ENCODE peak calls at places on chromosome 5, in nine cellular contexts. One of them, this sample, is unnamed.

GRCh38 chr5:79800979-79801827 is 111.6 kb downstream of the CMYA5 start:
- DNase-seq in heart left ventricle: no peak
- DNase-seq in Peyer's patch: no peak
- DNase-seq in spleen: no peak
- DNase-seq in breast epithelium: no peak
- DNase-seq in suprapubic skin: no peak
- DNase-seq in sigmoid colon: no peak
- DNase-seq in A549: peak
- DNase-seq in ovary: no peak
- DNase-seq in this sample: no peak

GRCh38 chr5:57334475-57334874 is 148.1 kb downstream of the ACTBL2 start:
- DNase-seq in breast epithelium: no peak
- DNase-seq in heart left ventricle: no peak
- DNase-seq in A549: no peak
- DNase-seq in Peyer's patch: no peak
- DNase-seq in sigmoid colon: no peak
- DNase-seq in spleen: no peak
- DNase-seq in ovary: no peak
- DNase-seq in suprapubic skin: no peak
- DNase-seq in this sample: no peak

GRCh38 chr5:52922384-52922783 is 66.8 kb upstream of the ITGA2 start:
- DNase-seq in suprapubic skin: no peak
- DNase-seq in ovary: no peak
- DNase-seq in sigmoid colon: peak
- DNase-seq in spleen: no peak
- DNase-seq in breast epithelium: no peak
- DNase-seq in Peyer's patch: no peak
- DNase-seq in heart left ventricle: no peak
- DNase-seq in A549: peak
- DNase-seq in this sample: peak

GRCh38 chr5:87347841-87348240 is 64.9 kb downstream of the CCNH start:
- DNase-seq in sigmoid colon: no peak
- DNase-seq in heart left ventricle: no peak
- DNase-seq in spleen: no peak
- DNase-seq in Peyer's patch: no peak
- DNase-seq in breast epithelium: no peak
- DNase-seq in A549: no peak
- DNase-seq in suprapubic skin: no peak
- DNase-seq in ovary: no peak
- DNase-seq in this sample: no peak

GRCh38 chr5:27465140-27465539 is 426.8 kb upstream of the CDH9 start:
- DNase-seq in heart left ventricle: no peak
- DNase-seq in A549: no peak
- DNase-seq in suprapubic skin: no peak
- DNase-seq in Peyer's patch: no peak
- DNase-seq in sigmoid colon: no peak
- DNase-seq in ovary: no peak
- DNase-seq in spleen: no peak
- DNase-seq in breast epithelium: no peak
- DNase-seq in this sample: no peak

GRCh38 chr5:37121027-37121426 is 128.1 kb downstream of the CPLANE1 start:
- DNase-seq in ovary: no peak
- DNase-seq in spleen: no peak
- DNase-seq in heart left ventricle: no peak
- DNase-seq in Peyer's patch: no peak
- DNase-seq in A549: no peak
- DNase-seq in suprapubic skin: no peak
- DNase-seq in sigmoid colon: no peak
- DNase-seq in breast epithelium: no peak
- DNase-seq in this sample: no peak

GRCh38 chr5:60810438-60811085 is 33.5 kb downstream of the ELOVL7 start:
- DNase-seq in suprapubic skin: no peak
- DNase-seq in Peyer's patch: no peak
- DNase-seq in heart left ventricle: no peak
- DNase-seq in spleen: no peak
- DNase-seq in ovary: no peak
- DNase-seq in sigmoid colon: no peak
- DNase-seq in A549: peak
- DNase-seq in breast epithelium: no peak
- DNase-seq in this sample: peak

GRCh38 chr5:67353500-67353931 is 156.9 kb upstream of the CD180 start:
- DNase-seq in A549: no peak
- DNase-seq in ovary: no peak
- DNase-seq in Peyer's patch: no peak
- DNase-seq in breast epithelium: no peak
- DNase-seq in sigmoid colon: no peak
- DNase-seq in suprapubic skin: no peak
- DNase-seq in spleen: peak
- DNase-seq in heart left ventricle: no peak
- DNase-seq in this sample: no peak

GRCh38 chr5:21791304-21791703 is 1061.8 kb downstream of the CDH12 start:
- DNase-seq in suprapubic skin: no peak
- DNase-seq in spleen: no peak
- DNase-seq in sigmoid colon: no peak
- DNase-seq in heart left ventricle: no peak
- DNase-seq in breast epithelium: no peak
- DNase-seq in ovary: no peak
- DNase-seq in A549: no peak
- DNase-seq in Peyer's patch: no peak
- DNase-seq in this sample: no peak

GRCh38 chr5:171207256-171207866 is 101.7 kb upstream of the TLX3 start:
- DNase-seq in sigmoid colon: no peak
- DNase-seq in breast epithelium: no peak
- DNase-seq in heart left ventricle: no peak
- DNase-seq in suprapubic skin: no peak
- DNase-seq in Peyer's patch: no peak
- DNase-seq in A549: peak
- DNase-seq in spleen: no peak
- DNase-seq in ovary: no peak
- DNase-seq in this sample: peak

GRCh38 chr5:75509956-75510355 is 1.5 kb downstream of the CERT1 start:
- DNase-seq in sigmoid colon: peak
- DNase-seq in ovary: no peak
- DNase-seq in suprapubic skin: no peak
- DNase-seq in breast epithelium: no peak
- DNase-seq in A549: peak
- DNase-seq in spleen: no peak
- DNase-seq in Peyer's patch: no peak
- DNase-seq in heart left ventricle: no peak
- DNase-seq in this sample: peak

GRCh38 chr5:64570395-64570996 is 64.7 kb downstream of the RGS7BP start:
- DNase-seq in sigmoid colon: no peak
- DNase-seq in suprapubic skin: no peak
- DNase-seq in heart left ventricle: no peak
- DNase-seq in spleen: no peak
- DNase-seq in A549: no peak
- DNase-seq in Peyer's patch: no peak
- DNase-seq in breast epithelium: no peak
- DNase-seq in ovary: no peak
- DNase-seq in this sample: no peak
- TF ChIP-seq POLR2A in sigmoid colon: no peak
- TF ChIP-seq POLR2A in suprapubic skin: no peak
- TF ChIP-seq POLR2A in heart left ventricle: no peak
- TF ChIP-seq POLR2A in spleen: no peak
- TF ChIP-seq POLR2A in A549: no peak
- TF ChIP-seq POLR2A in Peyer's patch: no peak
- TF ChIP-seq POLR2A in breast epithelium: no peak
- TF ChIP-seq POLR2A in ovary: no peak
- TF ChIP-seq POLR2A in this sample: no peak

GRCh38 chr5:172565931-172566665 is 75.0 kb upstream of the NEURL1B start:
- DNase-seq in spleen: no peak
- DNase-seq in sigmoid colon: no peak
- DNase-seq in ovary: no peak
- DNase-seq in suprapubic skin: no peak
- DNase-seq in A549: no peak
- DNase-seq in Peyer's patch: peak
- DNase-seq in heart left ventricle: no peak
- DNase-seq in breast epithelium: no peak
- DNase-seq in this sample: no peak

GRCh38 chr5:172568308-172568923 is 72.6 kb upstream of the NEURL1B start:
- DNase-seq in Peyer's patch: peak
- DNase-seq in ovary: no peak
- DNase-seq in breast epithelium: no peak
- DNase-seq in suprapubic skin: no peak
- DNase-seq in sigmoid colon: no peak
- DNase-seq in heart left ventricle: no peak
- DNase-seq in A549: no peak
- DNase-seq in spleen: no peak
- DNase-seq in this sample: no peak

GRCh38 chr5:172567294-172567693 is 73.8 kb upstream of the NEURL1B start:
- DNase-seq in heart left ventricle: no peak
- DNase-seq in ovary: no peak
- DNase-seq in Peyer's patch: peak
- DNase-seq in sigmoid colon: no peak
- DNase-seq in spleen: no peak
- DNase-seq in A549: no peak
- DNase-seq in breast epithelium: no peak
- DNase-seq in suprapubic skin: no peak
- DNase-seq in this sample: no peak

GRCh38 chr5:172569862-172570558 is 71.1 kb upstream of the NEURL1B start:
- DNase-seq in A549: no peak
- DNase-seq in spleen: no peak
- DNase-seq in heart left ventricle: no peak
- DNase-seq in sigmoid colon: no peak
- DNase-seq in breast epithelium: no peak
- DNase-seq in Peyer's patch: peak
- DNase-seq in ovary: no peak
- DNase-seq in suprapubic skin: no peak
- DNase-seq in this sample: no peak

GRCh38 chr5:172567843-172568242 is 73.2 kb upstream of the NEURL1B start:
- DNase-seq in breast epithelium: no peak
- DNase-seq in heart left ventricle: no peak
- DNase-seq in Peyer's patch: no peak
- DNase-seq in sigmoid colon: no peak
- DNase-seq in spleen: no peak
- DNase-seq in ovary: no peak
- DNase-seq in A549: no peak
- DNase-seq in suprapubic skin: no peak
- DNase-seq in this sample: no peak
- TF ChIP-seq POLR2A in breast epithelium: no peak
- TF ChIP-seq POLR2A in heart left ventricle: no peak
- TF ChIP-seq POLR2A in Peyer's patch: no peak
- TF ChIP-seq POLR2A in sigmoid colon: no peak
- TF ChIP-seq POLR2A in spleen: no peak
- TF ChIP-seq POLR2A in ovary: no peak
- TF ChIP-seq POLR2A in A549: no peak
- TF ChIP-seq POLR2A in suprapubic skin: no peak
- TF ChIP-seq POLR2A in this sample: no peak

GRCh38 chr5:157731272-157732129 is at the start of gene THG1L:
- DNase-seq in breast epithelium: peak
- DNase-seq in suprapubic skin: peak
- DNase-seq in spleen: peak
- DNase-seq in sigmoid colon: peak
- DNase-seq in ovary: peak
- DNase-seq in A549: peak
- DNase-seq in Peyer's patch: peak
- DNase-seq in heart left ventricle: peak
- DNase-seq in this sample: peak
- TF ChIP-seq POLR2A in breast epithelium: no peak
- TF ChIP-seq POLR2A in suprapubic skin: peak
- TF ChIP-seq POLR2A in spleen: peak
- TF ChIP-seq POLR2A in sigmoid colon: peak
- TF ChIP-seq POLR2A in ovary: peak
- TF ChIP-seq POLR2A in A549: peak
- TF ChIP-seq POLR2A in Peyer's patch: peak
- TF ChIP-seq POLR2A in heart left ventricle: no peak
- TF ChIP-seq POLR2A in this sample: peak

GRCh38 chr5:141477169-141477568 is 1.4 kb downstream of the PCDHGC3 start:
- DNase-seq in ovary: no peak
- DNase-seq in A549: no peak
- DNase-seq in Peyer's patch: peak
- DNase-seq in breast epithelium: no peak
- DNase-seq in suprapubic skin: no peak
- DNase-seq in spleen: no peak
- DNase-seq in sigmoid colon: no peak
- DNase-seq in heart left ventricle: no peak
- DNase-seq in this sample: no peak

GRCh38 chr5:141478321-141478945 is 2.7 kb downstream of the PCDHGC3 start:
- DNase-seq in Peyer's patch: peak
- DNase-seq in breast epithelium: peak
- DNase-seq in ovary: peak
- DNase-seq in suprapubic skin: no peak
- DNase-seq in sigmoid colon: no peak
- DNase-seq in A549: no peak
- DNase-seq in heart left ventricle: no peak
- DNase-seq in spleen: no peak
- DNase-seq in this sample: no peak

GRCh38 chr5:141475625-141476131 is at the start of gene PCDHGC3:
- DNase-seq in A549: peak
- DNase-seq in Peyer's patch: peak
- DNase-seq in heart left ventricle: peak
- DNase-seq in spleen: peak
- DNase-seq in ovary: peak
- DNase-seq in suprapubic skin: peak
- DNase-seq in breast epithelium: peak
- DNase-seq in sigmoid colon: peak
- DNase-seq in this sample: peak

GRCh38 chr5:141477815-141478214 is 2.0 kb downstream of the PCDHGC3 start:
- DNase-seq in sigmoid colon: no peak
- DNase-seq in suprapubic skin: no peak
- DNase-seq in breast epithelium: no peak
- DNase-seq in ovary: no peak
- DNase-seq in A549: no peak
- DNase-seq in Peyer's patch: no peak
- DNase-seq in heart left ventricle: no peak
- DNase-seq in spleen: no peak
- DNase-seq in this sample: no peak

DNA sequence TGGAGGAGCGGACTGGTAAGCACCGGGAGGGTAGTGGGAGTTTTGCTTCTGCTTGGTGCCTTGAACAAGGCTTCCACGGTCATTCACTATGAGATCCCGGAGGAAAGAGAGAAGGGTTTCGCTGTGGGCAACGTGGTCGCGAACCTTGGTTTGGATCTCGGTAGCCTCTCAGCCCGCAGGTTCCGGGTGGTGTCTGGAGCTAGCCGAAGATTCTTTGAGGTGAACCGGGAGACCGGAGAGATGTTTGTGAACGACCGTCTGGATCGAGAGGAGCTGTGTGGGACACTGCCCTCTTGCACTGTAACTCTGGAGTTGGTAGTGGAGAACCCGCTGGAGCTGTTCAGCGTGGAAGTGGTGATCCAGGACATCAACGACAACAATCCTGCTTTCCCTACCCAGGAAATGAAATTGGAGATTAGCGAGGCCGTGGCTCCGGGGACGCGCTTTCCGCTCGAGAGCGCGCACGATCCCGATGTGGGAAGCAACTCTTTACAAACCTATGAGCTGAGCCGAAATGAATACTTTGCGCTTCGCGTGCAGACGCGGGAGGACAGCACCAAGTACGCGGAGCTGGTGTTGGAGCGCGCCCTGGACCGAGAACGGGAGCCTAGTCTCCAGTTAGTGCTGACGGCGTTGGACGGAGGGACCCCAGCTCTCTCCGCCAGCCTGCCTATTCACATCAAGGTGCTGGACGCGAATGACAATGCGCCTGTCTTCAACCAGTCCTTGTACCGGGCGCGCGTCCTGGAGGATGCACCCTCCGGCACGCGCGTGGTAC is 555 bp downstream of the PCDHGC3 start:
- DNase-seq in A549: peak
- DNase-seq in sigmoid colon: peak
- DNase-seq in spleen: no peak
- DNase-seq in ovary: peak
- DNase-seq in Peyer's patch: peak
- DNase-seq in breast epithelium: peak
- DNase-seq in heart left ventricle: peak
- DNase-seq in suprapubic skin: no peak
- DNase-seq in this sample: peak
- TF ChIP-seq POLR2A in A549: no peak
- TF ChIP-seq POLR2A in sigmoid colon: no peak
- TF ChIP-seq POLR2A in spleen: no peak
- TF ChIP-seq POLR2A in ovary: no peak
- TF ChIP-seq POLR2A in Peyer's patch: no peak
- TF ChIP-seq POLR2A in breast epithelium: no peak
- TF ChIP-seq POLR2A in heart left ventricle: no peak
- TF ChIP-seq POLR2A in suprapubic skin: no peak
- TF ChIP-seq POLR2A in this sample: no peak